ENCODE peak calls at places on chromosomes 12 and 14, in seven cellular contexts. E, K, D, L, P, B and Y are unnamed samples.

GRCh38 chr14:104999361-104999760 is 13.8 kb downstream of the CLBA1 start:
- DNase-seq in K (no peak), E (no peak), P (no peak), D (peak), L (no peak), B (no peak), Y (no peak)

GRCh38 chr12:69412655-69413054 is 53.1 kb downstream of the YEATS4 start:
- DNase-seq in D (no peak), L (no peak), B (no peak), K (no peak), E (no peak), P (no peak), Y (no peak)

GRCh38 chr14:43503508-43503907 is 1003.6 kb downstream of the FSCB start:
- DNase-seq in D (no peak), E (peak), K (no peak), L (no peak), P (no peak), B (no peak), Y (no peak)

GRCh38 chr12:122318607-122319311 is 52.5 kb upstream of the VPS33A start:
- DNase-seq in E (peak), L (no peak), B (no peak), P (peak), D (no peak), K (no peak), Y (peak)

GRCh38 chr12:121958521-121959240 is 40.3 kb downstream of the CFAP251 start:
- DNase-seq in K (no peak), L (no peak), E (peak), P (peak), D (no peak), B (no peak), Y (peak)

GRCh38 chr12:46230985-46231384 is 37.9 kb downstream of the SLC38A1 start:
- DNase-seq in B (no peak), D (no peak), E (no peak), K (no peak), L (no peak), P (no peak), Y (no peak)

GRCh38 chr12:5453471-5453870 is 21.6 kb downstream of the NTF3 start:
- DNase-seq in K (no peak), L (no peak), P (no peak), D (no peak), B (no peak), E (no peak), Y (no peak)

GRCh38 chr12:34625116-34625515 is 602.8 kb downstream of the ALG10 start:
- DNase-seq in B (no peak), K (peak), D (no peak), L (no peak), E (no peak), P (no peak), Y (no peak)

GRCh38 chr14:53851394-53852056 is 105.1 kb downstream of the BMP4 start:
- DNase-seq in D (no peak), B (no peak), P (peak), L (no peak), K (no peak), E (no peak), Y (no peak)

GRCh38 chr14:101506211-101506920 is 54.9 kb upstream of the DIO3 start:
- DNase-seq in D (peak), B (peak), K (no peak), L (no peak), E (no peak), P (no peak), Y (no peak)

GRCh38 chr14:104632781-104633180 is 28.2 kb upstream of the TMEM179 start:
- DNase-seq in K (no peak), E (no peak), D (no peak), L (no peak), P (no peak), B (no peak), Y (no peak)

GRCh38 chr12:101781834-101782543 is 42.7 kb upstream of the SYCP3 start:
- DNase-seq in K (no peak), E (peak), B (no peak), L (no peak), D (no peak), P (peak), Y (no peak)

GRCh38 chr14:64736271-64737131 is 32.3 kb downstream of the PLEKHG3 start:
- DNase-seq in K (no peak), P (no peak), E (no peak), D (peak), B (no peak), L (peak), Y (no peak)

GRCh38 chr14:64734990-64735389 is 30.8 kb downstream of the PLEKHG3 start:
- DNase-seq in P (no peak), D (peak), K (no peak), L (peak), E (no peak), B (peak), Y (no peak)

GRCh38 chr14:64737391-64738305 is 33.4 kb downstream of the PLEKHG3 start:
- DNase-seq in K (no peak), B (no peak), P (no peak), E (no peak), L (peak), D (peak), Y (no peak)

GRCh38 chr14:64741200-64741599 is 37.0 kb downstream of the PLEKHG3 start:
- DNase-seq in E (no peak), D (no peak), L (no peak), K (no peak), B (no peak), P (no peak), Y (no peak)

DNA sequence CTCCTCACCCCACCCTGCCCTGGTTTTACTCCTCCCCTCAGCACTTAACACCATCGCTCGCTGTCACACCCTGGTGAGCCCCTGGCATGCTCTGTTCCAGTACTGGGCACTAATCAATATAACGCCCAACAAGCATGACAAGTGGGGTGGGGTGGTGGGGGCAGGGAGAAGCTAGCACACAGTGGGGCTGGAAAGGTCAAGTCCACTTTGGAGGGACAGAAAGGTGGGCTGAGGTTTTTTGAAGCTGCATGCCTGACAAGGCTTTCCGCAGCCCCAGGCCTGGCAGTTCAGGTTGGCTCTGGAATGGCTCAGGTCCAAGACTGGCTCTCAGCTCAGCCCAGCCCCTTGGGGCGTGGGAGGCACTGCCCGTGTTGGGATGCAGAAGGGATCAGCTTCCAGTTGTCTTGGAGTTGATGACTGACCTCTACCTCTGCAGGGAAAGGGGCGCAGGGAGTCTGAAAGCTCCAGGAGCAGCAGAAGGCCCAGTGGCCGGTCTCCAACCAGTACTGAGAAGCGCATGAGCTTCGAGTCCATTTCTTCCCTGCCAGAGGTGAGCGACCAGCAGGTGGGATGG is 34.2 kb downstream of the PLEKHG3 start:
- DNase-seq in P (no peak), E (no peak), D (no peak), K (no peak), B (no peak), L (no peak), Y (no peak)
- H3K4me3 ChIP-seq in P (no peak), E (no peak), D (no peak), K (no peak), B (no peak), L (no peak), Y (no peak)

DNA sequence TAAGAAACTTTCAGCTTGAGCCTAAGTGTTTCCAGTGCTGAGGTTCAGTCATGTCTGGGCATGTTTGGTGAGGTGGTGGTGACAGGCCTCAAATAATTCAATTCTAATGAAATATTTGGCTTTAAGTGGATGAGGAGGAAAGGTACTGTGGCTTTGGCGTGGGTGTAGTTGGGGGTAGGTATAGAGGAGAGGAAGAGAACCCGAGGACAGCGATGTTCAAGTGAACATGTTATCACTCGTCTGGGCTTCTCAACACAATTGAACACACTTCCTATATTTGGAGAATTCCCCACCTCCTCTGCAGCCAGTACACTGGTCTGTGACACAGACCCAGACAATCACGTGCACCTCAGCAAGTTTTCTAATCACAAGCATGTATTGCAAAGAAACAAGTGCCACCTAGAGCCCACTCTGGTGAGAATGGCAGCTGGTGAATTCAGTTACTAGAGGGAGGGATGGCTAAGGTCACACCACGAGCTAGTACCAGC is 53.0 kb downstream of the IFNG-AS1 start:
- DNase-seq in L (no peak), K (no peak), P (peak), D (no peak), B (no peak), E (peak), Y (peak)
- TF ChIP-seq CTCF in L (no peak), K (no peak), P (no peak), D (no peak), B (no peak), E (no peak), Y (no peak)

GRCh38 chr14:93301821-93302447 is 30.9 kb downstream of the BTBD7 start:
- DNase-seq in D (no peak), E (no peak), K (no peak), P (peak), L (no peak), B (no peak), Y (peak)
- H3K4me3 ChIP-seq in D (no peak), E (no peak), K (no peak), P (no peak), L (no peak), B (no peak), Y (peak)

DNA sequence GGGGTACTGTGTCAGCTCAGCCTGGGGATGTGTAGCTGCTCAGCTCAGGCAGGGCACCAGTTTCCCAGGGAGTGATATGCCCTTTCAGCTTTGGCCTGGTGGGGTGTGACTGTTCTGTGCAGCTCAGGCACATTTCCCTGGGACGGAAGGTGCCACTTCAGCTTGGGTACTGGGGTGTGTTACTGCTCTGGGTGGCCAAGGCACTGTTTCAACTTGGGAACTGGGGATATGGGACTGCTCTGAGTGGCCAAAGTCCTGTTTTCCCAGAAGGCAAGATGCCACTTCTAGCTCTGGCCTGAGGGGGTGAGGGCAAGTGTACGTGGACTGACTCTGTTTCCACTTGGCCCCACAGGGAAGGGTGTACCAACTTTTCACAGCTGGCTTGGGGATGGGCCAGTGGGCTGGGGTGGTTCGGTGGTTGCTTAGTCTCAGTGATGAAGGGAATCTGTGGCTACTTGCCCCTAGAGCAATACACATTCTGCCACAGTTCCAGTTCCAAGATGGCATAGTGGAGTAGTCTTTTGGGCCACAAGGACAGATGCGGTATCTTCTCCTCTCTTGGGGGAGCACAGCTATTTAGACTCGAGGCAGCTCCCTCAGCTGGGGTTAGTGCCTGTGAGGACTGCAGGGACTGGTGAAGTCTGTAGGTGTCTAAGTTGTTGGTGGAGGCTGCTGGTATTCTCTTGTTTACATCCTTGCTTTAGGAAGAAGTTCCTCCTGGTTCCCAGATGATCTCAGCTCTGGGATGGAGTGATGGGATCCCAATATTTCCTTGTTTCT is 26.4 kb downstream of the TBC1D15 start:
- DNase-seq in L (no peak), D (no peak), K (no peak), B (no peak), P (no peak), E (no peak), Y (no peak)
- TF ChIP-seq CTCF in L (no peak), D (no peak), K (no peak), B (no peak), P (no peak), E (no peak), Y (no peak)

GRCh38 chr12:11904124-11904523 is 166.6 kb upstream of the BCL2L14 start:
- DNase-seq in B (no peak), E (no peak), P (no peak), L (no peak), K (no peak), D (no peak), Y (no peak)

GRCh38 chr12:11902525-11902875 is 168.2 kb upstream of the BCL2L14 start:
- DNase-seq in E (no peak), L (no peak), B (no peak), K (no peak), D (no peak), P (no peak), Y (no peak)

GRCh38 chr12:11906284-11906935 is 164.3 kb upstream of the BCL2L14 start:
- DNase-seq in E (peak), P (peak), K (no peak), B (no peak), L (no peak), D (no peak), Y (no peak)

GRCh38 chr12:11901687-11902524 is 168.8 kb upstream of the BCL2L14 start:
- DNase-seq in E (no peak), D (no peak), P (no peak), B (no peak), K (no peak), L (no peak), Y (no peak)

DNA sequence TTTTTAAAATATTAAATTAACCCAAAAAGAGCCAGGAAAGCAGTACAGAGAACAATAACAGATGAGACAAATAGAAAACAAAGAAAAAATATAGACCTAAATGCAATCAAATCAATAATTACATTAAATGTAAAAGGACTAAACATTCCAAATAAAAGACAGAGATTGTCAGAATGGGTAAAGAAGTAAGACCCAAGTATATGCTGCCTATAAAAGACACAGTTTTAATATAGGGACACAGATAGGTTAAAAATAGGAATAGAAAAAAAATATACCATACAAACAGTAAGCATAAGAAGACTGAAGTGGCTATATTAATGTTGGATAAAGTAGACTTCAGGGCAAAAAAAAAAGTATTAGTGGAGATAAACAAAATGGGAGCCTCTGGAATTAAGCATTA is 163.1 kb upstream of the BCL2L14 start:
- DNase-seq in K (no peak), D (no peak), P (no peak), E (no peak), B (no peak), L (no peak), Y (no peak)
- H3K4me3 ChIP-seq in K (no peak), D (no peak), P (no peak), E (no peak), B (no peak), L (no peak), Y (no peak)

GRCh38 chr12:126856958-126857357 is 1410.0 kb upstream of the TMEM132C start:
- DNase-seq in D (no peak), P (no peak), B (no peak), L (no peak), E (no peak), K (no peak), Y (no peak)
- TF ChIP-seq CTCF in D (no peak), P (no peak), B (no peak), L (no peak), E (no peak), K (no peak), Y (no peak)

GRCh38 chr14:91366749-91367148 is 50.9 kb downstream of the CCDC88C start:
- DNase-seq in P (no peak), B (no peak), K (no peak), L (no peak), E (no peak), D (peak), Y (no peak)

GRCh38 chr14:91369628-91370445 is 47.8 kb downstream of the CCDC88C start:
- DNase-seq in E (no peak), L (no peak), K (no peak), B (peak), P (no peak), D (no peak), Y (no peak)

GRCh38 chr14:91365552-91365951 is 52.1 kb downstream of the CCDC88C start:
- DNase-seq in L (no peak), K (no peak), P (no peak), E (no peak), B (no peak), D (no peak), Y (no peak)

GRCh38 chr14:91368681-91369416 is 48.8 kb downstream of the CCDC88C start:
- DNase-seq in P (no peak), K (no peak), L (no peak), B (no peak), E (no peak), D (no peak), Y (no peak)

DNA sequence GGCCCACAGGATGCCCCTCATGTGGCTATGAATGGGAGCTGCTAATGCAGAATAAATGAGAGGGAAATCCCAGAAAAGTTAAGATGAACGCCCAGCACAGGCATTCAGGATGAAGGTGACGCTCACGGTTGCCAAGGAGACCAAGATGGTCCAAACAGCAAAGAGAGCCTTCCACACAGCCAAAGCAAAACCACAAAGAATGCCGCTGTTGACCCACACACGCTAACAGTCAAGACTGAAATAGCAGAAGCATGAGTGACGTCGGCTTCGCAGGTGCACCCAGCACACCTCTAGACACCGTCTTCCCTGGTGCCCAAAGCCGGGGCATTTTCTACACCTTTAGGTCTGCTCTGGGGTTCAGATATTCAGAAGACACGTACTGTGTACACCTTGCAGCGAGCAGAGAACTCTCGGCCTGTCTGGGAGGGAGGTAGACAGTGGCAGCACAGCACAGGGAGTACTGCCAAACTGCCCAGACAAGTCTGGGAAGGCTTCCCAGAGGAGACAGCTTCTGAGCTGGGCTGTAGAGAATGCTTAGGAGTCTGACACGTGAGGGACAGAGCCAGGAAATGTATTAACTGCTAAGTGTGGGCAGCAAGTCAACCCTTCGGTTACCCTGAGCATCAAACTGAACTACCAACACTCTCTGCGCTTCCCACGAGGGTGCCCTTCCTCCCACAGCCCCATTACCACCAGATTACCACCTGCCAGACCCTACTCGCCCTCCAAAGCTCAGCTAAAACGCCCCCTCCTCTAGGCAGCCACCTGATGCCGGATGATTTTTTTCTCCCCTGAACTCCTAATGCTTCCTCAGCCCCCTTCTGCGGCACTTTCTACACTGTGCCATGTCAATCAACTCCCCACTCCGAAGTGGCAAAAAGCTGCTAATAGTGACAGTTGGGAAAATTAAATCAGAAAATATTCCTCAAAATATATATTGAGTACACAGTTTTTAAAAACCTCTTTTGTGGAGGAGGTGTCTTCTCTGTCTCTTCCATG is 50.1 kb downstream of the CCDC88C start:
- DNase-seq in K (peak), B (peak), E (no peak), L (no peak), P (peak), D (no peak), Y (peak)
- H3K4me3 ChIP-seq in K (no peak), B (no peak), E (no peak), L (no peak), P (no peak), D (no peak), Y (no peak)

GRCh38 chr14:32933943-32934890 is 4.5 kb upstream of the NPAS3 start:
- DNase-seq in L (peak), E (peak), P (peak), B (no peak), D (no peak), K (no peak), Y (no peak)
- TF ChIP-seq CTCF in L (no peak), E (no peak), P (no peak), B (no peak), D (no peak), K (no peak), Y (no peak)

GRCh38 chr14:89911018-89911919 is 43.3 kb downstream of the EFCAB11 start:
- DNase-seq in K (no peak), D (no peak), B (no peak), E (peak), P (peak), L (no peak), Y (peak)
- H3K4me3 ChIP-seq in K (no peak), D (no peak), B (no peak), E (no peak), P (no peak), L (no peak), Y (no peak)